ENCODE peak calls at places on chromosomes 2 and 18, in four cellular contexts. U is endodermal cell, E is right atrium auricular region, C is hepatocyte. I is an unnamed sample.
A peak's percentile ranks its signal among the peaks of the same experiment; 100 is the strongest.

GRCh38 chr2:188495990-188496431 is 204.3 kb downstream of the GULP1 start:
- DNase-seq in U (no peak), E (no peak), C (no peak), I (no peak)

GRCh38 chr2:36605273-36605672 is 7.3 kb upstream of the FEZ2 start:
- DNase-seq in U (no peak), E (no peak), C (no peak), I (no peak)

GRCh38 chr2:179332903-179333302 is 68.3 kb upstream of the SESTD1 start:
- DNase-seq in U (no peak), E (no peak), C (no peak), I (no peak)

GRCh38 chr2:37619957-37620295 is 51.5 kb downstream of the CDC42EP3 start:
- DNase-seq in U (no peak), E (no peak), C (no peak), I (no peak)

GRCh38 chr2:239379641-239380170 is 21.1 kb downstream of the HDAC4 start:
- DNase-seq in U (no peak), E (no peak), C (no peak), I (no peak)

GRCh38 chr2:30276455-30276911 is 45.1 kb downstream of the LBH start:
- DNase-seq in U (peak; percentile 30), E (no peak), C (no peak), I (no peak)

GRCh38 chr2:44479127-44479887 is 117.6 kb downstream of the CAMKMT start:
- DNase-seq in U (peak; percentile 67), E (no peak), C (peak; percentile 87), I (no peak)

GRCh38 chr18:57833441-57834101 is 30.5 kb upstream of the ATP8B1 start:
- DNase-seq in U (no peak), E (no peak), C (peak; percentile 75), I (no peak)

GRCh38 chr2:26429779-26430654 is 28.3 kb downstream of the DRC1 start:
- DNase-seq in U (no peak), E (no peak), C (no peak), I (no peak)

GRCh38 chr2:45607701-45608100 is 3.4 kb downstream of the SRBD1 start:
- DNase-seq in U (no peak), E (no peak), C (peak; percentile 19), I (no peak)

GRCh38 chr2:217980591-217980990 is 22.2 kb downstream of the TNS1 start:
- DNase-seq in U (no peak), E (no peak), C (no peak), I (no peak)

DNA sequence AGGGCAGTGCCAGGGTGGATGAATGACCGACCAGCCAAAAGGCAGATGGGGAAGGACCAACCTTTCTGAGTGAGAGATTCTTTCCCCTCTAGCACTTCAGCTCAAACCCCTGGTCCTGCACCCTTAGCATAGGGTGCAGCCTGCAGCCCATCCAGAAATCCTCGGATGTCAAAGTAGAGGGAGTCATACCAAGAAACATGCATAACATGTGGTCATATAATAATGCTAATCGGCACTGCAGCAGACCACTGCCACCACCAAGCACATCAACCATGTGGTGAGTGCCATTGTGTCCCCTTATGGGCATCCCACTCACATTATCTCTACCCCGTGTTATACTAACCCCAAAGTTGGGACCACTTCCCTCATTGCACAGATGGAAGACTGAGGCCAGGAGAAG is 17.7 kb downstream of the ATOH8 start:
- DNase-seq in U (no peak), E (no peak), C (no peak), I (no peak)
- H3K4me3 ChIP-seq in U (no peak overlapping the region), E (no peak overlapping the region), C (no peak overlapping the region), I (peak overlapping the region; percentile 53)

DNA sequence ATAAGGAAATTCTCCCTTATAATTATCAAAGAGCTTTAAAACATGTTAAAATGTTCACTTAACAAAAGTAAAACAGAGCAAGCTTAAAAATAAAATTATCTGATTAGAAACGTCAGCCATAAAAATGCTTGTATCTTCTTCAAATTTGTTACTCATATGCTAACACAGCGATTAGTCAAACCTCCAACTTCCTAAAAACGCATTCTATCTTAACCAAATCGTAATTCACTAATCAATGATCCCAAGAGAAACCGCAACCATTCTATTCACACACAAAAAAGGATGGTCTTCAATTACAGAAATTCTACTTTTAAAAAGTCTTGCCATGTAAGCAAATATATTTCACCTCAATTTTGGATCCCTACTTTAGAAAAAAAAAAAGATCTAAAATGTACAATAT is 1.9 kb downstream of the STK17B start:
- DNase-seq in U (no peak), E (no peak), C (no peak), I (no peak)
- H3K27ac ChIP-seq in U (no peak overlapping the region), E (no peak overlapping the region), C (peak overlapping the region; percentile 93), I (peak overlapping the region; percentile 61)

DNA sequence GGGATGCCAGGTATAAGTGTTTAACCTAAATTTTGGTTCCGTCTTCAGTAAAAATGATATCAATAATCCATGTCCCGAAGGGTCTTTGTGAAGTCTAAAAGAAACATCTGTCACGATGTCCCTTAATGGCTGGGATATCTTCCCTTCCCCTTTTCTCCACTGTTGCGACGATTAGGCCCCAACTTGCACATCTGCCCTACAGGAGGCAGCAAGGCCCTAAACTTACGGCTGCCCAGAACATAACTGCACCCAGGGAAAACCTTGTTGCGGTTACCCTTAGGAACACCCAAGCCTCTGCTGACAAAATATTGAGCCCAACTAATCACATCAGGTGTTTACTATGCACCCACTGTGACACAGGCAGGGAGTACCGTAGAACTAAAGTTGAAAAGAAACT is 1.2 kb upstream of the SMAD2 start:
- DNase-seq in U (no peak), E (no peak), C (peak; percentile 40), I (no peak)
- TF ChIP-seq CTCF in U (peak; percentile 61), E (no peak), C (no peak), I (no peak)

GRCh38 chr2:129934044-129934822 is 45.2 kb upstream of the RAB6C start:
- DNase-seq in U (peak; percentile 68), E (no peak), C (no peak), I (no peak)
- H3K4me3 ChIP-seq in U (no peak overlapping the region), E (no peak overlapping the region), C (no peak overlapping the region), I (no peak overlapping the region)

GRCh38 chr2:11405599-11406491 is 60.1 kb downstream of the E2F6 start:
- DNase-seq in U (no peak), E (no peak), C (no peak), I (peak; percentile 65)

GRCh38 chr2:11406492-11407381 is 59.2 kb downstream of the E2F6 start:
- DNase-seq in U (peak; percentile 70), E (peak; percentile 76), C (peak; percentile 25), I (peak; percentile 91)

GRCh38 chr2:11402436-11402835 is 58.0 kb upstream of the ROCK2 start:
- DNase-seq in U (no peak), E (no peak), C (no peak), I (no peak)

GRCh38 chr2:11407413-11407812 is 58.5 kb downstream of the E2F6 start:
- DNase-seq in U (no peak), E (no peak), C (no peak), I (no peak)

DNA sequence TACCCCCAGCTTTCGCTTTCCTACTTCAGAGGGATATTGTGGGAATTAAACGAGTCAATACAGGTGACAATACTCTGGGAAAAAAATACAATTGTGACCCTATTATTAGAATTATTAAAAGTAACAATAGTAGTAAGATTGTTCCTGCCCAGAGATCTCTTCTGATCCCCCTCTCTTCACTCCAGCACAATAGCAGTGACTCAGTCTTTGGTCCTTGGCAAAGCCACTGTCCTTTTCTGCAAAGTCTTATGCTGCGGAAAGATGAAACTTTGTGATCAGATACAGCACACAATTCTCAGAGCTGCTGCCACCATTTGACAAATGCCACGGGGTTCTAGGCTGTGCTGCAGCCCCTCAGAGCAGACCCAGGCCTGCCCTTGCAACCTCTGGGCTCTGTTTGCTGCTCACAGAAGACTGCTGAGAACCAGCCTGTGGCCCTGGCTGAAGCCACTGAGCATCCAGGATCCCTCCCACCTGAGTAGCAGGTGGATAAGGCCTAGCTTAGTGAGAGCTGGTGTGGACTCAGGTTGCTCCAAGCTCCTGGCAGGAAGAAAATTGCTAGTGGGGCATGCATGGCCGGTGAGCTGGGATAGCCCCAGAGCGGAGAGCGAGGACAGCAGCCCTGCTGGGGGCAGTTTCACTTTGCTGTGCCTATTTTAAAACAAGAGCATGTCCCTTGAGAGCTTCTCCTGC is 60.1 kb upstream of the ROCK2 start:
- DNase-seq in U (no peak), E (no peak), C (no peak), I (peak; percentile 72)
- H3K27ac ChIP-seq in U (no peak overlapping the region), E (peak overlapping the region; percentile 74), C (no peak overlapping the region), I (peak overlapping the region; percentile 44)

GRCh38 chr2:227125506-227125905 is 38.5 kb downstream of the COL4A4 start:
- DNase-seq in U (peak; percentile 86), E (no peak), C (no peak), I (no peak)
- TF ChIP-seq CTCF in U (peak; percentile 64), E (no peak), C (no peak), I (no peak)

I was measured in coronary artery.